ENCODE peak calls at places on chromosomes 4 and X, in seven cellular contexts. O is PC-3, A is endothelial cell of umbilical vein, U is AG10803, P is choroid plexus epithelial cell, Q is ovary, I is tibial nerve. R is an unnamed sample.
A peak's percentile ranks its signal among the peaks of the same experiment; 100 is the strongest.

GRCh38 chr4:79413486-79413885 is 5.5 kb upstream of the GK2 start:
- DNase-seq in O (no peak), A (no peak), U (no peak), P (no peak), Q (no peak), I (no peak), R (no peak)

GRCh38 chrX:100424012-100424411 is 13.9 kb upstream of the PCDH19 start:
- DNase-seq in O (peak; percentile 43), A (peak; percentile 32), U (no peak), P (peak; percentile 15), Q (no peak), I (no peak), R (no peak)

GRCh38 chrX:103554687-103555417 is 30.5 kb upstream of the TCEAL4 start:
- DNase-seq in O (no peak), A (peak; percentile 67), U (peak; percentile 36), P (peak; percentile 72), Q (peak; percentile 44), I (peak; percentile 40), R (peak; percentile 46)

GRCh38 chr4:186472948-186473347 is 82.4 kb downstream of the MTNR1A start:
- DNase-seq in O (peak; percentile 52), A (no peak), U (peak; percentile 57), P (peak; percentile 59), Q (no peak), I (no peak), R (peak; percentile 18)

GRCh38 chr4:30696195-30696594 is 24.0 kb upstream of the PCDH7 start:
- DNase-seq in O (no peak), A (no peak), U (no peak), P (peak; percentile 10), Q (no peak), I (no peak), R (no peak)

GRCh38 chr4:157804986-157805385 is 367.8 kb downstream of the GASK1B start:
- DNase-seq in O (peak; percentile 23), A (peak; percentile 19), U (no peak), P (peak; percentile 34), Q (no peak), I (no peak), R (peak; percentile 14)

GRCh38 chrX:16743604-16744325 is 24.4 kb downstream of the SYAP1 start:
- DNase-seq in O (peak; percentile 75), A (no peak), U (peak; percentile 62), P (peak; percentile 74), Q (no peak), I (no peak), R (no peak)

GRCh38 chr4:165375465-165375864 is 3.3 kb upstream of the CPE start:
- DNase-seq in O (no peak), A (no peak), U (no peak), P (no peak), Q (no peak), I (no peak), R (no peak)

GRCh38 chr4:156830356-156830755 is 141.2 kb downstream of the PDGFC start:
- DNase-seq in O (peak; percentile 73), A (no peak), U (peak; percentile 85), P (peak; percentile 28), Q (no peak), I (no peak), R (no peak)

GRCh38 chrX:9885150-9885549 is 82.0 kb upstream of the CLDN34 start:
- DNase-seq in O (peak; percentile 74), A (peak; percentile 85), U (peak; percentile 51), P (peak; percentile 80), Q (peak; percentile 64), I (peak; percentile 9), R (peak; percentile 14)

GRCh38 chr4:122963222-122963621 is 40.8 kb upstream of the NUDT6 start:
- DNase-seq in O (peak; percentile 32), A (no peak), U (peak; percentile 31), P (peak; percentile 25), Q (no peak), I (no peak), R (no peak)

GRCh38 chrX:113962338-113962737 is 621.5 kb upstream of the HTR2C start:
- DNase-seq in O (no peak), A (no peak), U (no peak), P (no peak), Q (no peak), I (no peak), R (no peak)

GRCh38 chr4:31370866-31371465 is 650.8 kb downstream of the PCDH7 start:
- DNase-seq in O (peak; percentile 75), A (peak; percentile 60), U (peak; percentile 24), P (peak; percentile 64), Q (no peak), I (no peak), R (no peak)

GRCh38 chrX:12953420-12953819 is 21.5 kb upstream of the TMSB4X start:
- DNase-seq in O (no peak), A (no peak), U (no peak), P (no peak), Q (no peak), I (no peak), R (no peak)

GRCh38 chrX:12951590-12951965 is 23.3 kb upstream of the TMSB4X start:
- DNase-seq in O (no peak), A (no peak), U (no peak), P (no peak), Q (no peak), I (no peak), R (no peak)

GRCh38 chrX:12949927-12950656 is 24.8 kb upstream of the TMSB4X start:
- DNase-seq in O (no peak), A (peak; percentile 85), U (peak; percentile 92), P (peak; percentile 93), Q (peak; percentile 87), I (peak; percentile 82), R (no peak)

GRCh38 chrX:12949205-12949926 is 25.5 kb upstream of the TMSB4X start:
- DNase-seq in O (no peak), A (no peak), U (peak; percentile 86), P (peak; percentile 56), Q (no peak), I (no peak), R (no peak)

DNA sequence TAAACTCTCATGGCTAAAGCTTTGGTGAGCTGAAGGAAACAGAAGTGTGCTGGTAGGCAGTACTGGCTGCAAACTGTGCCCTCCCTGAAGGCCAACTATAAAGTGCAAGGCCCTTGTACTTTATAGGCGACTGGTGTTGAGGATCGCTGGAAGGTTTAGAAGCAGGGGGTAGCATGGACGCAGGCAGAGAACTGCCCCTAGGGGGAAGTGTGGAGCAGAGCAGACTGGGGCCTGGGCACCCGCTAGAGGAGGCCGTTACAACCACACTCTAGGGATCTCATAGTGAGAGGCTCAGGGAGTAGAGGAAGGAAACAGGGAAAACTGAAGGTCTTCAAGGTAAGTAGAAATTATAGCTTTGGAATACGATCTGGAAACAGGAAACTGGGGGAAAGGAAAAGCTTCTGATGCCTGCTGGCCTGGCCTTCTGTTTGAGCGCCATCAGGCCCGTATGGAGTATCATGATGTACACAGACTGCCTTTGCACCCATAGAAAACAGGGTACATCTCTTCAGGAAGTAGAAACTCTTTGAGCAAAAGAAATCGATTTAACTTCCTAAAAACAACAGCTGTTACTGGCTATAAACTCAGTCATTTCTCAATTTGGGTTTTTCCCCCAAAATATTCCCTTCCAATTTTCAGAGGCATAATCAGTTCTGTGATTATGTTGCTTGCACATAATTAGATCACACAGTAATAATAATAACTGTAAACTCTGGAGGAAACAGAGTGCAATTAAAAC is 23.9 kb upstream of the TMSB4X start:
- DNase-seq in O (no peak), A (no peak), U (no peak), P (peak; percentile 33), Q (no peak), I (no peak), R (no peak)
- H3K4me3 ChIP-seq in O (no peak overlapping the region), A (no peak overlapping the region), U (no peak overlapping the region), P (no peak overlapping the region), Q (no peak overlapping the region), I (no peak overlapping the region), R (no peak overlapping the region)

GRCh38 chr4:170591076-170591475 is 501.3 kb upstream of the AADAT start:
- DNase-seq in O (no peak), A (no peak), U (peak; percentile 1), P (peak; percentile 31), Q (no peak), I (no peak), R (no peak)

GRCh38 chr4:170589597-170590191 is 499.9 kb upstream of the AADAT start:
- DNase-seq in O (peak; percentile 68), A (no peak), U (peak; percentile 1), P (peak; percentile 73), Q (no peak), I (no peak), R (peak; percentile 47)
- TF ChIP-seq CTCF in O (no peak), A (no peak), U (no peak), P (peak; percentile 46), Q (no peak), I (no peak), R (peak; percentile 55)

GRCh38 chr4:72569719-72570235 is 756 bp upstream of the ADAMTS3 start:
- DNase-seq in O (peak; percentile 43), A (peak; percentile 1), U (no peak), P (peak; percentile 37), Q (peak; percentile 61), I (peak; percentile 8), R (no peak)

GRCh38 chr4:72566573-72566972 is 2.4 kb downstream of the ADAMTS3 start:
- DNase-seq in O (no peak), A (no peak), U (no peak), P (no peak), Q (no peak), I (no peak), R (no peak)

GRCh38 chr4:72568959-72569718 is at the start of gene ADAMTS3:
- DNase-seq in O (peak; percentile 76), A (peak; percentile 56), U (peak; percentile 8), P (peak; percentile 74), Q (peak; percentile 83), I (peak; percentile 35), R (no peak)

GRCh38 chr4:72567036-72567435 is 2.0 kb downstream of the ADAMTS3 start:
- DNase-seq in O (no peak), A (peak; percentile 3), U (no peak), P (no peak), Q (no peak), I (no peak), R (no peak)

GRCh38 chr4:72567821-72568620 is 1.0 kb downstream of the ADAMTS3 start:
- DNase-seq in O (peak; percentile 96), A (peak; percentile 54), U (peak; percentile 47), P (peak; percentile 93), Q (peak; percentile 86), I (peak; percentile 38), R (peak; percentile 33)
- H3K4me3 ChIP-seq in O (peak overlapping the region; percentile 92), A (peak overlapping the region; percentile 86), U (peak overlapping the region; percentile 76), P (peak overlapping the region; percentile 66), Q (peak overlapping the region; percentile 59), I (peak overlapping the region; percentile 49), R (peak overlapping the region; percentile 52)

GRCh38 chr4:87220094-87220831 is at the start of gene KLHL8:
- DNase-seq in O (peak; percentile 88), A (peak; percentile 88), U (peak; percentile 82), P (peak; percentile 83), Q (peak; percentile 80), I (peak; percentile 63), R (no peak)
- TF ChIP-seq CTCF in O (no peak), A (peak; percentile 14), U (peak; percentile 34), P (peak; percentile 38), Q (no peak), I (no peak), R (no peak)

R was measured in LNCaP clone FGC.